ENCODE peak calls at places on chromosomes 16 and 17, in nine cellular contexts. X is MCF 10A, B is nephron progenitor cell, F is RWPE1, Z is A549, E is cardiac muscle cell, L is GM10248, P is mucosa of descending colon, G is endodermal cell. O is an unnamed sample.

GRCh38 chr17:27573971-27574525 is 56.9 kb upstream of the LGALS9 start:
- DNase-seq in L (no peak), G (peak), B (no peak), F (no peak), X (peak), E (peak), Z (no peak), P (no peak), O (no peak)

GRCh38 chr17:27601069-27601974 is 29.7 kb upstream of the LGALS9 start:
- DNase-seq in E (peak), F (peak), L (peak), G (peak), Z (peak), P (peak), X (peak), B (peak), O (peak)

GRCh38 chr16:88458039-88458772 is 5.1 kb downstream of the ZFPM1 start:
- DNase-seq in Z (no peak), G (no peak), X (no peak), L (no peak), F (no peak), B (no peak), P (no peak), E (no peak), O (no peak)

GRCh38 chr16:74078877-74079586 is 217.6 kb upstream of the PSMD7 start:
- DNase-seq in F (no peak), Z (no peak), E (no peak), X (no peak), B (no peak), P (no peak), L (no peak), G (no peak), O (no peak)

GRCh38 chr17:6241381-6241780 is 171.2 kb downstream of the WSCD1 start:
- DNase-seq in F (no peak), X (no peak), E (no peak), B (no peak), L (no peak), Z (peak), P (no peak), G (peak), O (no peak)

GRCh38 chr17:43543771-43544575 is 2.2 kb downstream of the ETV4 start:
- DNase-seq in X (no peak), F (no peak), B (no peak), P (no peak), Z (no peak), L (no peak), E (no peak), G (peak), O (no peak)

GRCh38 chr17:70158180-70158579 is 11.2 kb upstream of the KCNJ2 start:
- DNase-seq in Z (no peak), B (no peak), L (no peak), X (no peak), G (no peak), F (no peak), E (no peak), P (no peak), O (no peak)

GRCh38 chr16:57883953-57884654 is 81.8 kb upstream of the KIFC3 start:
- DNase-seq in E (no peak), F (no peak), P (no peak), L (no peak), X (no peak), G (peak), B (peak), Z (no peak), O (no peak)

GRCh38 chr17:40903129-40903847 is 18.2 kb upstream of the KRT20 start:
- DNase-seq in E (no peak), B (no peak), P (peak), G (no peak), X (peak), F (peak), Z (peak), L (peak), O (no peak)

GRCh38 chr16:84199861-84200260 is 8.9 kb downstream of the ADAD2 start:
- DNase-seq in L (no peak), Z (no peak), F (no peak), G (no peak), P (no peak), B (no peak), E (no peak), X (peak), O (no peak)

GRCh38 chr16:69100046-69100765 is 5.2 kb upstream of the HAS3 start:
- DNase-seq in E (no peak), F (no peak), B (no peak), X (no peak), Z (no peak), G (no peak), L (no peak), P (no peak), O (no peak)

GRCh38 chr16:10126686-10127085 is 55.5 kb downstream of the GRIN2A start:
- DNase-seq in E (no peak), L (no peak), G (no peak), B (no peak), P (no peak), F (no peak), Z (no peak), X (peak), O (no peak)

GRCh38 chr16:66842765-66843164 is 1.4 kb upstream of the CA7 start:
- DNase-seq in L (no peak), P (no peak), E (no peak), B (no peak), G (no peak), X (peak), F (no peak), Z (no peak), O (no peak)

GRCh38 chr17:67290244-67290993 is 45.4 kb upstream of the HELZ start:
- DNase-seq in F (no peak), Z (no peak), B (no peak), P (no peak), X (no peak), L (no peak), E (no peak), G (no peak), O (no peak)

GRCh38 chr17:80036715-80037477 is 454 bp downstream of the CCDC40 start:
- DNase-seq in P (peak), F (no peak), Z (peak), L (no peak), E (peak), B (peak), X (no peak), G (peak), O (peak)

GRCh38 chr16:78390828-78391227 is 291.4 kb downstream of the WWOX start:
- DNase-seq in E (no peak), P (no peak), X (no peak), F (no peak), L (no peak), B (no peak), G (no peak), Z (no peak), O (no peak)

GRCh38 chr16:78396673-78397072 is 297.2 kb downstream of the WWOX start:
- DNase-seq in E (no peak), Z (no peak), P (no peak), B (no peak), F (no peak), G (no peak), L (no peak), X (no peak), O (no peak)

GRCh38 chr16:78395035-78395434 is 295.6 kb downstream of the WWOX start:
- DNase-seq in L (no peak), F (no peak), X (no peak), P (no peak), B (no peak), Z (no peak), G (no peak), E (no peak), O (no peak)

GRCh38 chr16:78392585-78393195 is 293.2 kb downstream of the WWOX start:
- DNase-seq in G (no peak), L (no peak), F (no peak), P (no peak), X (no peak), E (no peak), Z (no peak), B (no peak), O (no peak)

DNA sequence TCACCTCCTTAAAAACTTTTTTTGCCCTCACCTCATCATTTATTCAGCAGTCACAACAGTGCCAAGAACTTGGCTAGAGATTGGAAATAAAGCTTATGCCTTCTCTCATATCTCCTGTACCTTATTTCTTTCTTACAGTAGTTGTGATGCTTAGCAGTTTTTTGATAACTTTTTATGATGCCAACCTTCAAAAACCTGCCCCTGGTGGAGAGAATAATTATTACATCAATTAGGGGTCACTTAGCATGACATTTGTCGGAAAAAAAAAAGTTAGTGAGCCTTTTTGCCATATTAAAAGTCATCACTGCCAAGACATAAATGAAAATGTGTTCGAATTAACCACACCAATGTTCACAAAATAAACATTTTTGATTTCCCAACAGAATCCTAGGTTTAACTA is 296.6 kb downstream of the WWOX start:
- DNase-seq in P (no peak), X (peak), G (no peak), F (no peak), L (no peak), E (peak), Z (peak), B (no peak), O (no peak)
- TF ChIP-seq CTCF in P (no peak), X (no peak), G (peak), F (peak), L (no peak), E (no peak), Z (no peak), B (peak), O (peak)

GRCh38 chr17:49514374-49514738 is 19.3 kb downstream of the NGFR start:
- DNase-seq in P (no peak), E (peak), Z (peak), L (no peak), F (no peak), B (no peak), X (no peak), G (peak), O (peak)
- TF ChIP-seq CTCF in P (no peak), E (peak), Z (no peak), L (no peak), F (no peak), B (no peak), X (no peak), G (peak), O (peak)

GRCh38 chr17:4008082-4008435 is 43.8 kb upstream of the ATP2A3 start:
- DNase-seq in P (no peak), L (no peak), X (no peak), G (peak), Z (no peak), B (no peak), F (no peak), E (peak), O (no peak)
- TF ChIP-seq CTCF in P (no peak), L (no peak), X (no peak), G (peak), Z (peak), B (no peak), F (no peak), E (peak), O (no peak)

DNA sequence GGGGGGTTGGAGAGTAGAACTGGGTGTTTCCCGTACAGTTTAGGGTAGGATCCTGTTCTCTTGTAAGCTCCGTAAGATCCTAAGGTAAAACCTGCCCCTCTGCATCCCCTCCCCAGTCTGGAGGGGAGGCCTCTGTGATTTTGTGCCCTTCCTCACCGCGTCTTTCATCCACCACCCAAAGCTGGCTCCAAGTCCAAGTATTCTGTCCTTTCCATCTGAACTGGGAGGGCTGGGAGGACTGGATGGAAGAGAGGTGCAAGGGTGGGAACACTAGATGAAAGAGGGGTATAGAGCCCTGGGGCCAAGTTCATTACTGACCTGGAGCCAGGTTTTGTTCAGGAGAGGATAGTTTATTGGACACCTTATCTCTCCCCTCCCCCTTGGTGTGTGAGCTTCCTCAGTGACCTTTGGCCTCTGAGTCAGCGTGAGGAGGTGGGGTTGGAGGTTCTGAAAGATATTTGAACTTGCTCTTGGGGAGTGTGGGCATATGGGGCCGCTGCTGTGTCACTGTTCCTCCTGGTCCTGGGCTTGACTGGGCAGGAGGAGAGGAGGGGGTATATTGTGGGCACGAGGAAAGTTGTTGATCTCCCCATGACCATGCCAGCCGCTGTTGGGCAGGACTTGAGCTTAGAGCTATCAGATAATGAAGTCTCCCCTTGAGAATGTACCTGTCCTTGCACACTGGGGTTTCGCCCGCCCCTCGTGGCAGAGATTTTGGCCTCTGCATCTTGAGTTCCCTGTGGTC is 1.6 kb downstream of the LASP1 start:
- DNase-seq in E (peak), X (peak), G (peak), P (peak), L (peak), F (peak), Z (peak), B (peak), O (no peak)
- TF ChIP-seq CTCF in E (peak), X (no peak), G (no peak), P (no peak), L (peak), F (no peak), Z (peak), B (no peak), O (no peak)

DNA sequence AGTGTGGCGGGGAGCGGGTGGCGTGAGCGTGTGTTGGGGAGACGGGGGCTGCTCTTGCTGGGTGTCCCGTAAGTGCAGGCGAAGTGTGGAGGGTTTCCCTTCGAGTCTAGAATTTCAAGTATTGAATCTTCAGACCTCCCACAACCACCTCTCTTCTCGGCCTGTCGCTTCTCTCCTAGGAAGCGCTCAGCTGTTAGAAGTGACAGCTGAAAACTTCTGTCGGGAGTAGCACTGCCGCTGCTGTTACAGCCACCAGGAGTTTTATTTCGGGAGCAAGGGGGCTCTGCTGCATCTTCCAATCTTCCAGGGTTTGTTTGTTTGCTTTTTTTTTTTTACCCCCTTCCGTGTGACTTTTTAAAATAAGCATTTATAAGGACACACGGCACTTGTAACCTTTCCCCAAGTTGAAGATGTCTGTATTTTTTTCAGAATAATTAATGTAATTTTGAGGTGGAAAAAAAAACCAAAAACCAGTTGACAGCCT is 738 bp downstream of the RPS6KB1 start:
- DNase-seq in X (peak), B (no peak), L (peak), E (peak), F (peak), Z (peak), G (no peak), P (no peak), O (no peak)
- TF ChIP-seq CTCF in X (no peak), B (no peak), L (no peak), E (no peak), F (no peak), Z (no peak), G (peak), P (no peak), O (no peak)

DNA sequence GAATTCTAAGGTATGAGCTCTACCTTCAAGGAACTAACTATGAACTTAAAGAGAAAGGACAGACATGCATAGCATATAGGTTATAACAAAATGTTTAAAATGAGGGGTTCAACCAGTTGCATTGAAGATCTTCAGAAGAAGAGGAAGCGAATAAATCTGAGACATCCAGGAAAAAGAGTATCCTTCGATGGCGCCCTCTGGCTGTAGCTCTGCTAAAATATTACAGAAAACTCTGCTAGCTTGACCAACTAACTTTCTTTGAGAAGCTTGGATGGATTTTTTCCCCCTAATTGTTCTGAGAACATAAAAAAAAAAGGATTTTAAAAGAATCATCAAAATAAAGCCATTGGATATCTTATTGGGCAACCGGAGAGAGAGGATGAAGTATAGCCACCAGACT is 659.9 kb upstream of the SOX9 start:
- DNase-seq in P (peak), E (peak), B (no peak), L (no peak), F (no peak), X (peak), G (peak), Z (no peak), O (peak)
- TF ChIP-seq CTCF in P (no peak), E (peak), B (peak), L (no peak), F (peak), X (peak), G (peak), Z (peak), O (peak)

DNA sequence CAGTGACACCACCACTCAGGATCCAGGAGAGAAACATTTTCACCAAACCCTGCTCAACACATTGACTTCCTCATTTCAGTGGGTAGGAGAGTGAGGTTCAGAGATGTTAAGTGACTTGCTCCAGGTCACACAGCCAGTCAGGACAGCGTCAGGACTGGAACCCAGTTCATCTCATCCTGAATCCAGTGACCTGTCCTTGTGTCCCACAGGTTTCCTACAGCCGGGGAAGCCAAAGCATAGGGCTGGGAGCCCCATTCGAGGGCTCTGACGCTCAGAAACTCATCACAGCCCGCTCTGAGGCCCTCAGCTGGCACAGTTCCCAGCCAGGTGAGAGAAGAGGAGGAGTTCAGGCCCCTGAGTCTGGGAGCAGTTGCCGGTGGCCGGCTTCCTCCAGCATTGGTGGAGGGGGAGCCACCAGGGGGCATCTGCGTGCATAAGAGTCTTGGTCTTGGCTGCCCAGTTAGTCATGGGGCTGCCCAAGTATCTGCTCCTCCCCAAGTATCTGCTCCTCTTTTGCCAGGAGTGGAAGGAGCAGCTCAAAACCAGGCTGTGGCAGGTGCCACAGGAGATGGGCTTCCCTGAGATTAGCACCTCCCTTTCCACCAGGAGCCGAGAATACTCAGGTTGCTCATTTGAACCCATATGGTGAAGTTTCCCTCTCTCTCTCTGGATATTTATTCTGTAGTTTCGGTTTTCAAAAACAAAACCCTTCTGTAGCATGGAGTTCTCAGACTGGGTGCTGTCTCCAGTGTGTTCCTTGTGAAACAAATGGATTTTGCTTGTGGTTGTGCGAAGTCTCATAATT is 56.0 kb downstream of the TNFRSF13B start:
- DNase-seq in F (peak), B (peak), L (peak), P (peak), X (peak), E (peak), G (peak), Z (peak), O (peak)
- TF ChIP-seq CTCF in F (no peak), B (peak), L (peak), P (no peak), X (peak), E (peak), G (peak), Z (peak), O (peak)